ENCODE peak calls at places on chromosomes 6 and 20, in nine cellular contexts. One of them, this sample, is unnamed.

GRCh38 chr6:21791596-21791995 is 198.0 kb downstream of the SOX4 start:
- DNase-seq in NCI-H226: peak; percentile 86
- DNase-seq in stimulated activated CD4-positive, alpha-beta T cell treated with anti-CD3 and anti-CD28 coated beads, Interleukin-15, amount 100 ng/mL, for 1 hour: no peak
- DNase-seq in activated CD8-positive, alpha-beta memory T cell treated with anti-CD3 and anti-CD28 coated beads, Interleukin-2, amount 10 ng/mL, durations not matched to agents 7 days and 5 days: no peak
- DNase-seq in GM12891: no peak
- DNase-seq in NCI-H1092 treated with DMSO at 0.1 percent for 48 hours: no peak
- DNase-seq in ecto neural progenitor cell: no peak
- DNase-seq in H9: no peak
- DNase-seq in GM04504: no peak
- DNase-seq in this sample: no peak

GRCh38 chr6:85641522-85641915 is 1.2 kb downstream of the SYNCRIP start:
- DNase-seq in activated CD8-positive, alpha-beta memory T cell treated with anti-CD3 and anti-CD28 coated beads, Interleukin-2, amount 10 ng/mL, durations not matched to agents 7 days and 5 days: no peak
- DNase-seq in NCI-H1092 treated with DMSO at 0.1 percent for 48 hours: no peak
- DNase-seq in stimulated activated CD4-positive, alpha-beta T cell treated with anti-CD3 and anti-CD28 coated beads, Interleukin-15, amount 100 ng/mL, for 1 hour: peak; percentile 3
- DNase-seq in ecto neural progenitor cell: no peak
- DNase-seq in H9: no peak
- DNase-seq in GM04504: no peak
- DNase-seq in GM12891: no peak
- DNase-seq in NCI-H226: no peak
- DNase-seq in this sample: no peak

GRCh38 chr6:169204167-169204566 is 49.5 kb downstream of the THBS2 start:
- DNase-seq in GM04504: no peak
- DNase-seq in NCI-H226: no peak
- DNase-seq in ecto neural progenitor cell: no peak
- DNase-seq in activated CD8-positive, alpha-beta memory T cell treated with anti-CD3 and anti-CD28 coated beads, Interleukin-2, amount 10 ng/mL, durations not matched to agents 7 days and 5 days: no peak
- DNase-seq in GM12891: no peak
- DNase-seq in stimulated activated CD4-positive, alpha-beta T cell treated with anti-CD3 and anti-CD28 coated beads, Interleukin-15, amount 100 ng/mL, for 1 hour: no peak
- DNase-seq in NCI-H1092 treated with DMSO at 0.1 percent for 48 hours: no peak
- DNase-seq in H9: no peak
- DNase-seq in this sample: no peak

GRCh38 chr20:44064501-44065400 is 122.2 kb downstream of the JPH2 start:
- DNase-seq in ecto neural progenitor cell: no peak
- DNase-seq in H9: no peak
- DNase-seq in GM12891: no peak
- DNase-seq in NCI-H1092 treated with DMSO at 0.1 percent for 48 hours: no peak
- DNase-seq in activated CD8-positive, alpha-beta memory T cell treated with anti-CD3 and anti-CD28 coated beads, Interleukin-2, amount 10 ng/mL, durations not matched to agents 7 days and 5 days: no peak
- DNase-seq in stimulated activated CD4-positive, alpha-beta T cell treated with anti-CD3 and anti-CD28 coated beads, Interleukin-15, amount 100 ng/mL, for 1 hour: no peak
- DNase-seq in NCI-H226: no peak
- DNase-seq in GM04504: no peak
- DNase-seq in this sample: no peak

GRCh38 chr6:163935158-163935762 is 520.7 kb downstream of the QKI start:
- DNase-seq in NCI-H226: no peak
- DNase-seq in GM04504: no peak
- DNase-seq in GM12891: no peak
- DNase-seq in activated CD8-positive, alpha-beta memory T cell treated with anti-CD3 and anti-CD28 coated beads, Interleukin-2, amount 10 ng/mL, durations not matched to agents 7 days and 5 days: no peak
- DNase-seq in ecto neural progenitor cell: no peak
- DNase-seq in stimulated activated CD4-positive, alpha-beta T cell treated with anti-CD3 and anti-CD28 coated beads, Interleukin-15, amount 100 ng/mL, for 1 hour: no peak
- DNase-seq in H9: no peak
- DNase-seq in NCI-H1092 treated with DMSO at 0.1 percent for 48 hours: no peak
- DNase-seq in this sample: no peak

GRCh38 chr20:57089701-57090144 is 176.7 kb downstream of the BMP7 start:
- DNase-seq in activated CD8-positive, alpha-beta memory T cell treated with anti-CD3 and anti-CD28 coated beads, Interleukin-2, amount 10 ng/mL, durations not matched to agents 7 days and 5 days: peak; percentile 74
- DNase-seq in NCI-H226: peak; percentile 15
- DNase-seq in ecto neural progenitor cell: peak; percentile 90
- DNase-seq in stimulated activated CD4-positive, alpha-beta T cell treated with anti-CD3 and anti-CD28 coated beads, Interleukin-15, amount 100 ng/mL, for 1 hour: no peak
- DNase-seq in GM12891: peak; percentile 86
- DNase-seq in GM04504: no peak
- DNase-seq in NCI-H1092 treated with DMSO at 0.1 percent for 48 hours: peak; percentile 5
- DNase-seq in H9: peak; percentile 88
- DNase-seq in this sample: no peak

GRCh38 chr6:163404825-163405265 is 9.7 kb upstream of the QKI start:
- DNase-seq in ecto neural progenitor cell: no peak
- DNase-seq in GM12891: no peak
- DNase-seq in activated CD8-positive, alpha-beta memory T cell treated with anti-CD3 and anti-CD28 coated beads, Interleukin-2, amount 10 ng/mL, durations not matched to agents 7 days and 5 days: no peak
- DNase-seq in NCI-H1092 treated with DMSO at 0.1 percent for 48 hours: no peak
- DNase-seq in H9: no peak
- DNase-seq in NCI-H226: no peak
- DNase-seq in GM04504: no peak
- DNase-seq in stimulated activated CD4-positive, alpha-beta T cell treated with anti-CD3 and anti-CD28 coated beads, Interleukin-15, amount 100 ng/mL, for 1 hour: no peak
- DNase-seq in this sample: no peak

GRCh38 chr6:24078200-24078599 is 47.8 kb upstream of the NRSN1 start:
- DNase-seq in GM04504: no peak
- DNase-seq in NCI-H1092 treated with DMSO at 0.1 percent for 48 hours: no peak
- DNase-seq in GM12891: no peak
- DNase-seq in activated CD8-positive, alpha-beta memory T cell treated with anti-CD3 and anti-CD28 coated beads, Interleukin-2, amount 10 ng/mL, durations not matched to agents 7 days and 5 days: no peak
- DNase-seq in ecto neural progenitor cell: no peak
- DNase-seq in stimulated activated CD4-positive, alpha-beta T cell treated with anti-CD3 and anti-CD28 coated beads, Interleukin-15, amount 100 ng/mL, for 1 hour: no peak
- DNase-seq in NCI-H226: no peak
- DNase-seq in H9: no peak
- DNase-seq in this sample: no peak

GRCh38 chr20:46682063-46682821 is 7.0 kb downstream of the TP53RK start:
- DNase-seq in NCI-H226: no peak
- DNase-seq in H9: no peak
- DNase-seq in stimulated activated CD4-positive, alpha-beta T cell treated with anti-CD3 and anti-CD28 coated beads, Interleukin-15, amount 100 ng/mL, for 1 hour: no peak
- DNase-seq in activated CD8-positive, alpha-beta memory T cell treated with anti-CD3 and anti-CD28 coated beads, Interleukin-2, amount 10 ng/mL, durations not matched to agents 7 days and 5 days: no peak
- DNase-seq in ecto neural progenitor cell: no peak
- DNase-seq in GM12891: no peak
- DNase-seq in NCI-H1092 treated with DMSO at 0.1 percent for 48 hours: no peak
- DNase-seq in GM04504: no peak
- DNase-seq in this sample: no peak

GRCh38 chr6:89084954-89085353 is 4.4 kb downstream of the PNRC1 start:
- DNase-seq in NCI-H226: no peak
- DNase-seq in NCI-H1092 treated with DMSO at 0.1 percent for 48 hours: no peak
- DNase-seq in GM12891: no peak
- DNase-seq in activated CD8-positive, alpha-beta memory T cell treated with anti-CD3 and anti-CD28 coated beads, Interleukin-2, amount 10 ng/mL, durations not matched to agents 7 days and 5 days: no peak
- DNase-seq in GM04504: no peak
- DNase-seq in ecto neural progenitor cell: no peak
- DNase-seq in stimulated activated CD4-positive, alpha-beta T cell treated with anti-CD3 and anti-CD28 coated beads, Interleukin-15, amount 100 ng/mL, for 1 hour: no peak
- DNase-seq in H9: peak; percentile 51
- DNase-seq in this sample: no peak

GRCh38 chr20:41006936-41007871 is 21.4 kb upstream of the TOP1 start:
- DNase-seq in H9: peak; percentile 39
- DNase-seq in GM04504: no peak
- DNase-seq in ecto neural progenitor cell: no peak
- DNase-seq in activated CD8-positive, alpha-beta memory T cell treated with anti-CD3 and anti-CD28 coated beads, Interleukin-2, amount 10 ng/mL, durations not matched to agents 7 days and 5 days: no peak
- DNase-seq in NCI-H226: no peak
- DNase-seq in GM12891: no peak
- DNase-seq in NCI-H1092 treated with DMSO at 0.1 percent for 48 hours: no peak
- DNase-seq in stimulated activated CD4-positive, alpha-beta T cell treated with anti-CD3 and anti-CD28 coated beads, Interleukin-15, amount 100 ng/mL, for 1 hour: no peak
- DNase-seq in this sample: no peak

GRCh38 chr20:51528263-51529026 is 14.1 kb downstream of the NFATC2 start:
- DNase-seq in ecto neural progenitor cell: no peak
- DNase-seq in activated CD8-positive, alpha-beta memory T cell treated with anti-CD3 and anti-CD28 coated beads, Interleukin-2, amount 10 ng/mL, durations not matched to agents 7 days and 5 days: peak; percentile 56
- DNase-seq in NCI-H226: no peak
- DNase-seq in GM12891: no peak
- DNase-seq in H9: no peak
- DNase-seq in GM04504: no peak
- DNase-seq in NCI-H1092 treated with DMSO at 0.1 percent for 48 hours: no peak
- DNase-seq in stimulated activated CD4-positive, alpha-beta T cell treated with anti-CD3 and anti-CD28 coated beads, Interleukin-15, amount 100 ng/mL, for 1 hour: no peak
- DNase-seq in this sample: no peak

GRCh38 chr20:8509809-8510208 is 377.7 kb downstream of the PLCB1 start:
- DNase-seq in ecto neural progenitor cell: no peak
- DNase-seq in GM12891: no peak
- DNase-seq in stimulated activated CD4-positive, alpha-beta T cell treated with anti-CD3 and anti-CD28 coated beads, Interleukin-15, amount 100 ng/mL, for 1 hour: no peak
- DNase-seq in GM04504: no peak
- DNase-seq in NCI-H1092 treated with DMSO at 0.1 percent for 48 hours: no peak
- DNase-seq in activated CD8-positive, alpha-beta memory T cell treated with anti-CD3 and anti-CD28 coated beads, Interleukin-2, amount 10 ng/mL, durations not matched to agents 7 days and 5 days: no peak
- DNase-seq in H9: no peak
- DNase-seq in NCI-H226: no peak
- DNase-seq in this sample: no peak

GRCh38 chr20:41734506-41734945 is 116.3 kb upstream of the CHD6 start:
- DNase-seq in NCI-H1092 treated with DMSO at 0.1 percent for 48 hours: peak; percentile 32
- DNase-seq in GM04504: no peak
- DNase-seq in GM12891: peak; percentile 14
- DNase-seq in H9: peak; percentile 78
- DNase-seq in ecto neural progenitor cell: peak; percentile 66
- DNase-seq in activated CD8-positive, alpha-beta memory T cell treated with anti-CD3 and anti-CD28 coated beads, Interleukin-2, amount 10 ng/mL, durations not matched to agents 7 days and 5 days: peak; percentile 48
- DNase-seq in stimulated activated CD4-positive, alpha-beta T cell treated with anti-CD3 and anti-CD28 coated beads, Interleukin-15, amount 100 ng/mL, for 1 hour: no peak
- DNase-seq in NCI-H226: peak; percentile 17
- DNase-seq in this sample: peak; percentile 5

GRCh38 chr20:59340186-59340885 is 39.9 kb downstream of the EDN3 start:
- DNase-seq in H9: no peak
- DNase-seq in ecto neural progenitor cell: no peak
- DNase-seq in NCI-H226: no peak
- DNase-seq in GM12891: no peak
- DNase-seq in stimulated activated CD4-positive, alpha-beta T cell treated with anti-CD3 and anti-CD28 coated beads, Interleukin-15, amount 100 ng/mL, for 1 hour: no peak
- DNase-seq in activated CD8-positive, alpha-beta memory T cell treated with anti-CD3 and anti-CD28 coated beads, Interleukin-2, amount 10 ng/mL, durations not matched to agents 7 days and 5 days: no peak
- DNase-seq in GM04504: no peak
- DNase-seq in NCI-H1092 treated with DMSO at 0.1 percent for 48 hours: no peak
- DNase-seq in this sample: no peak

GRCh38 chr20:58715709-58716475 is 23.3 kb downstream of the NPEPL1 start:
- DNase-seq in NCI-H1092 treated with DMSO at 0.1 percent for 48 hours: no peak
- DNase-seq in GM12891: peak; percentile 5
- DNase-seq in H9: peak; percentile 24
- DNase-seq in activated CD8-positive, alpha-beta memory T cell treated with anti-CD3 and anti-CD28 coated beads, Interleukin-2, amount 10 ng/mL, durations not matched to agents 7 days and 5 days: peak; percentile 34
- DNase-seq in NCI-H226: no peak
- DNase-seq in stimulated activated CD4-positive, alpha-beta T cell treated with anti-CD3 and anti-CD28 coated beads, Interleukin-15, amount 100 ng/mL, for 1 hour: no peak
- DNase-seq in ecto neural progenitor cell: peak; percentile 30
- DNase-seq in GM04504: no peak
- DNase-seq in this sample: no peak

GRCh38 chr6:108677357-108677756 is 116.6 kb downstream of the FOXO3 start:
- DNase-seq in NCI-H226: no peak
- DNase-seq in GM12891: no peak
- DNase-seq in activated CD8-positive, alpha-beta memory T cell treated with anti-CD3 and anti-CD28 coated beads, Interleukin-2, amount 10 ng/mL, durations not matched to agents 7 days and 5 days: no peak
- DNase-seq in NCI-H1092 treated with DMSO at 0.1 percent for 48 hours: peak; percentile 2
- DNase-seq in H9: no peak
- DNase-seq in GM04504: no peak
- DNase-seq in ecto neural progenitor cell: no peak
- DNase-seq in stimulated activated CD4-positive, alpha-beta T cell treated with anti-CD3 and anti-CD28 coated beads, Interleukin-15, amount 100 ng/mL, for 1 hour: no peak
- DNase-seq in this sample: no peak

GRCh38 chr6:111975501-111975900 is 78.4 kb upstream of the CCN6 start:
- DNase-seq in NCI-H1092 treated with DMSO at 0.1 percent for 48 hours: no peak
- DNase-seq in activated CD8-positive, alpha-beta memory T cell treated with anti-CD3 and anti-CD28 coated beads, Interleukin-2, amount 10 ng/mL, durations not matched to agents 7 days and 5 days: no peak
- DNase-seq in H9: no peak
- DNase-seq in stimulated activated CD4-positive, alpha-beta T cell treated with anti-CD3 and anti-CD28 coated beads, Interleukin-15, amount 100 ng/mL, for 1 hour: no peak
- DNase-seq in ecto neural progenitor cell: no peak
- DNase-seq in GM04504: no peak
- DNase-seq in NCI-H226: no peak
- DNase-seq in GM12891: no peak
- DNase-seq in this sample: no peak

GRCh38 chr20:34390769-34391447 is 27.8 kb downstream of the ITCH start:
- DNase-seq in GM04504: peak; percentile 86
- DNase-seq in GM12891: no peak
- DNase-seq in NCI-H1092 treated with DMSO at 0.1 percent for 48 hours: no peak
- DNase-seq in stimulated activated CD4-positive, alpha-beta T cell treated with anti-CD3 and anti-CD28 coated beads, Interleukin-15, amount 100 ng/mL, for 1 hour: no peak
- DNase-seq in H9: no peak
- DNase-seq in activated CD8-positive, alpha-beta memory T cell treated with anti-CD3 and anti-CD28 coated beads, Interleukin-2, amount 10 ng/mL, durations not matched to agents 7 days and 5 days: peak; percentile 56
- DNase-seq in ecto neural progenitor cell: no peak
- DNase-seq in NCI-H226: peak; percentile 95
- DNase-seq in this sample: no peak

GRCh38 chr6:108118791-108119211 is 44.3 kb upstream of the OSTM1 start:
- DNase-seq in NCI-H1092 treated with DMSO at 0.1 percent for 48 hours: peak; percentile 6
- DNase-seq in activated CD8-positive, alpha-beta memory T cell treated with anti-CD3 and anti-CD28 coated beads, Interleukin-2, amount 10 ng/mL, durations not matched to agents 7 days and 5 days: no peak
- DNase-seq in GM04504: no peak
- DNase-seq in H9: peak; percentile 30
- DNase-seq in stimulated activated CD4-positive, alpha-beta T cell treated with anti-CD3 and anti-CD28 coated beads, Interleukin-15, amount 100 ng/mL, for 1 hour: no peak
- DNase-seq in ecto neural progenitor cell: peak; percentile 64
- DNase-seq in NCI-H226: no peak
- DNase-seq in GM12891: no peak
- DNase-seq in this sample: no peak

This sample was measured in NCI-H1694 treated with DMSO at 0.1 percent for 48 hours.